ENCODE peak calls at places on chromosomes 12 and 14, in nine cellular contexts. A is astrocyte of the cerebellum, I is MM.1S, P is OCI-LY7, Y is GM06990, X is fibroblast of mammary gland, Q is AG04449, J is progenitor cell of endocrine pancreas, Z is AG09319. F is an unnamed sample.

GRCh38 chr14:30296956-30297405 is 262.0 kb upstream of the G2E3 start:
- DNase-seq in X (no peak), Z (no peak), Q (no peak), A (no peak), Y (no peak), P (no peak), J (no peak), I (no peak), F (no peak)

GRCh38 chr12:116338064-116338872 is 60.8 kb upstream of the MED13L start:
- DNase-seq in Y (no peak), Z (no peak), J (no peak), P (no peak), I (no peak), A (no peak), Q (no peak), X (no peak), F (no peak)

GRCh38 chr14:94227029-94227428 is 52.9 kb downstream of the PPP4R4 start:
- DNase-seq in A (no peak), J (no peak), I (no peak), P (no peak), Q (peak; percentile 70), Y (no peak), Z (peak; percentile 23), X (peak; percentile 32), F (peak; percentile 84)

GRCh38 chr12:108838194-108839010 is 19.0 kb downstream of the SSH1 start:
- DNase-seq in Z (peak; percentile 100), P (no peak), X (peak; percentile 100), Q (peak; percentile 100), A (peak; percentile 100), Y (peak; percentile 86), I (peak; percentile 95), J (no peak), F (peak; percentile 100)

GRCh38 chr12:111158992-111159391 is 209.9 kb downstream of the PHETA1 start:
- DNase-seq in I (no peak), Z (no peak), A (no peak), J (no peak), Y (no peak), X (no peak), P (no peak), Q (no peak), F (no peak)

GRCh38 chr12:25962932-25963525 is 4.5 kb downstream of the RASSF8 start:
- DNase-seq in X (peak; percentile 61), I (no peak), Y (no peak), Z (no peak), P (no peak), A (no peak), Q (no peak), J (no peak), F (peak; percentile 73)

GRCh38 chr14:105414456-105415371 is 4.9 kb upstream of the MTA1 start:
- DNase-seq in I (no peak), A (peak; percentile 8), X (peak; percentile 61), Q (no peak), J (peak; percentile 59), Y (peak; percentile 83), Z (no peak), P (no peak), F (peak; percentile 61)

GRCh38 chr14:36514278-36515104 is 5.5 kb downstream of the NKX2-1 start:
- DNase-seq in Z (no peak), X (no peak), I (no peak), J (no peak), Y (no peak), A (no peak), Q (no peak), P (no peak), F (no peak)

GRCh38 chr14:72480465-72481243 is 413.2 kb downstream of the DPF3 start:
- DNase-seq in Z (no peak), X (no peak), Y (no peak), Q (no peak), A (no peak), I (peak; percentile 26), J (no peak), P (peak; percentile 4), F (no peak)

GRCh38 chr12:92466391-92467305 is 236.1 kb upstream of the PLEKHG7 start:
- DNase-seq in Q (no peak), Z (no peak), I (peak; percentile 79), Y (peak; percentile 76), A (peak; percentile 36), X (no peak), P (peak; percentile 92), J (no peak), F (no peak)

GRCh38 chr12:129870146-129870545 is 33.7 kb downstream of the TMEM132D start:
- DNase-seq in X (no peak), A (no peak), Q (no peak), Y (no peak), J (no peak), Z (no peak), I (no peak), P (no peak), F (no peak)
- TF ChIP-seq CTCF in X (no peak), A (no peak), Q (no peak), Y (no peak), J (no peak), Z (no peak), I (no peak), P (no peak), F (no peak)

GRCh38 chr12:78181544-78182162 is 351.0 kb downstream of the NAV3 start:
- DNase-seq in Q (no peak), Y (no peak), J (no peak), Z (no peak), I (peak; percentile 12), P (peak; percentile 29), X (peak; percentile 38), A (peak; percentile 38), F (peak; percentile 26)
- TF ChIP-seq CTCF in Q (peak; percentile 20), Y (peak; percentile 43), J (peak; percentile 65), Z (peak; percentile 20), I (peak; percentile 53), P (peak; percentile 74), X (peak; percentile 40), A (peak; percentile 58), F (peak; percentile 56)

DNA sequence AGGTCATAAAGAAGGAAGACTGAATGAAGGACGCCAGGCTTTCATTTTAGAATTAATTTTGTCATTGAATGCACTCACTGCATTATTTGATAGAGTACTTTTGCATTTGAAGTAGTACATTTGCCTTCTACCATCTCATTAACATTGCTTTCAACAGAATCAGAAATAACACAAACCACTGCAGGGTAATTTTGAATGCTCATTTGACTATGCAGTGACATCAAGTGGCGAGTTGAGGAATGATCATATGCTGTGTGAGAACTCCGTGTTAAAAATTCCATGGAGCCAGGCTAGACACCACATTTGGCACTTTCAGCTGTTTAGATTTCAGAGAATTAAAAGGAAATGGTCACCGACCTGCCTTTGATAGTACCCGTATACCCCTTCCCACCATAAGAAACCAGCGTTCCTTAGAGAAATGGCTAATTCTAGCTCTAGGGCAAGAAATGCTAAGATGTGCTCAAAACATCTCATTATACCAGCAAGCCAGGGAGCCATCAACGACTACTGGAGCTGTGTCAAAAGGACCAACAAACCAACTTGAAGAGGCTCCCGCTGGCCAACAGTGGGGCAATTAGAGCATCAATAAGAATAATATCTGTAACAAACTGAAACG is 16.5 kb downstream of the HEBP1 start:
- DNase-seq in Z (peak; percentile 34), Y (no peak), P (no peak), J (no peak), I (peak; percentile 38), Q (no peak), A (peak; percentile 37), X (peak; percentile 74), F (peak; percentile 66)
- TF ChIP-seq CTCF in Z (peak; percentile 67), Y (peak; percentile 42), P (peak; percentile 62), J (peak; percentile 74), I (peak; percentile 74), Q (peak; percentile 69), A (peak; percentile 69), X (peak; percentile 72), F (peak; percentile 85)

GRCh38 chr12:45121224-45121623 is 70.3 kb upstream of the DBX2 start:
- DNase-seq in X (no peak), Q (no peak), A (no peak), J (no peak), Z (no peak), I (no peak), P (peak; percentile 7), Y (no peak), F (no peak)
- TF ChIP-seq CTCF in X (no peak), Q (no peak), A (no peak), J (peak; percentile 14), Z (no peak), I (no peak), P (peak; percentile 52), Y (peak; percentile 32), F (no peak)

DNA sequence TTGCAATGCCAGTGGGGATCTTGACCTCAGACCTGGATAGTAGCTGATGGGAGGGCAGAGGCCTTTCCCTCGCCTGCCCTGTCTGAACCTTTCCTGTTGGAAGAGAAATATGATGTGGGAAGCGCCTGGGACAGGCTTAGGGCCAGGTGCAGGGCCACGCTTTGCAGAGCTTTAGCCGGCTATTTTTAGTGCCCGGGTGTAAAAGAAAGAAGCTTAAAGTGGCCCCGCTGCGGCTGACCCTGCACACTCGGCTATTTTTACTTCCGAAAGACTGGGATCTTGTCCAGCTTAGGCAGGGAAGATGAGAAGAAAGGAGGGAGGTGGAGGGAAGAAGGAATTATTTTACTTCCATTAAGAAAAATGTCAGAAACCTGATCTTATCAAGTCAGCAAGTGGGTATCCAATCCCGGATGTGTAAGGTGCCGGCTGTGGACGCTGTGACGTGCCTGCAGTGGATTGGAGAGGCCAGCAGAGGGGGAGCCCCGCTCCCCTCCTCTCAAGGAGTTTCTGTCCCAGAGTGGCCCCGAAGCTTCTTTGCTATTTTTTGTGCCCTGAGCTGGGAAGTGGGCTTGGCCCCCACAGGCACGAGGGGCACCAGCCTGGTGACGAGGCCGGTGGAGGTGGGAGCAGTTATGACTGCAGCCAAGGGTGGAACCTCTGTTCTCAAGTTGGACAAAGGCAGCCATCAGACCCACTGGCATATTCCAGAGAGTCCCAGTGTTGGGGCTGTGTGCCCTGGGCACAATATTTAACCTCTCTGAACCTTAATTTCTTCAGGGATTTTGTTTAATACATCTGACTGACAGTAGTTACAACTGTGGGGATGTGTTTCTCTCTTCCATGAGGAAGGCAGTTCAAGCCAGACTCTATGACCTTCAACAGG is 97.7 kb downstream of the ESRRB start:
- DNase-seq in I (no peak), A (no peak), X (no peak), J (no peak), Z (no peak), P (no peak), Y (no peak), Q (no peak), F (no peak)
- TF ChIP-seq CTCF in I (no peak), A (peak; percentile 5), X (no peak), J (peak; percentile 35), Z (no peak), P (no peak), Y (no peak), Q (no peak), F (no peak)

DNA sequence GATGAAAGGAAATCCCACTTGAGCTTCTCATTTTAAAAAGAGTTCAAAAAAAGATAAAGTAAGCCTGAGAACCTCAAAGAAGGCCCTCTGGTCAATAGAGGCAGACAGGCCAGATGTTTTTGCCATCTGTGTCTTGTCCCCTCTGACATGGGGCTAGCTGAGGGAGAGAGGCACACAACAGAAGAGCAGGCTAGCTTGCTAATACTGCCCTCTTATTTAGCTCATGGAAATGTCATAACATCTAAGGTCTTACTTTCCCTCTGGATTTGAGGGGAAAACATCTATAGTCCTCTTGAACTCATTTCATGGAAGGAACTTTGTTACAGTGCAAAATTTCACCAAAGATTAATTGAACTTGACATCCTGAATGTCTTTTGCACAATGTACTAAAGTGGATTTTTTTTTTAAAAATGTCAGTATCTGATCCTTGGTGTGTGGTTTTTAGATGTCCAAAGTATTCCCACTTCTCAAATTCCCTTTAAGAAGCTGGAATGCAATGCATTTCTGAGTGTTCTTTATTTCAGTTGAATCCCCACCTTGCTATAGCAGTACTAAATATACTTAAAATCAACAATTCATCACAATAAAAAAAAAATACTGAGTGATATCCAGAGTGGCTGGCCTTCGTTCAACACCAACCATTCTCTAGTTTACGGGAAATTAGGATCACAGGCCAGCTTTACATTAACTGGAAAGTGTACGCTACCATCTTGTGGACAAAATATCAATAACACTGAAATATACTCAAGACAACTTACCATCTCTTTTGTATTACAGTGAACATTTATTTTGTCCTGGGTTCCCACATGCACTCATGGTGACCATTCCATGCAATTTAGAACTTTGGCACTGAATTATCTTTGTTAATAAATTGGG is 176.6 kb downstream of the PAH start:
- DNase-seq in X (peak; percentile 47), P (peak; percentile 9), Z (peak; percentile 44), J (no peak), I (peak; percentile 46), Q (peak; percentile 16), A (peak; percentile 16), Y (no peak), F (peak; percentile 61)
- TF ChIP-seq CTCF in X (peak; percentile 17), P (peak; percentile 64), Z (peak; percentile 28), J (peak; percentile 55), I (peak; percentile 49), Q (peak; percentile 7), A (peak; percentile 22), Y (peak; percentile 14), F (peak; percentile 58)

F was measured in AG10803.